ENCODE peak calls at places on chromosomes 12 and 14, in seven cellular contexts. P, D, N, Y, A, H and U are unnamed samples.

GRCh38 chr12:16112151-16112550 is 165.3 kb downstream of the SLC15A5 start:
- DNase-seq in P (no peak), Y (no peak), N (no peak), A (no peak), H (no peak), D (no peak), U (no peak)

GRCh38 chr14:23430733-23431105 is 4.7 kb downstream of the MYH7 start:
- DNase-seq in A (peak), Y (no peak), P (peak), H (no peak), D (no peak), N (peak), U (peak)

GRCh38 chr12:96487214-96487613 is 2.2 kb upstream of the CFAP54 start:
- DNase-seq in H (peak), D (no peak), Y (no peak), A (peak), N (peak), P (no peak), U (no peak)

GRCh38 chr12:126042286-126042685 is 977.1 kb downstream of the AACS start:
- DNase-seq in H (no peak), P (no peak), Y (no peak), D (no peak), N (no peak), A (no peak), U (no peak)

GRCh38 chr12:24039113-24039525 is 89.6 kb upstream of the SOX5 start:
- DNase-seq in P (no peak), N (peak), D (no peak), Y (no peak), H (peak), A (no peak), U (no peak)

GRCh38 chr12:107635139-107635538 is 50.5 kb upstream of the PWP1 start:
- DNase-seq in A (no peak), H (no peak), Y (no peak), N (no peak), D (no peak), P (no peak), U (no peak)

GRCh38 chr14:100914597-100915021 is 11.1 kb upstream of the RTL1 start:
- DNase-seq in Y (no peak), A (no peak), H (no peak), N (peak), D (no peak), P (no peak), U (no peak)

GRCh38 chr12:67410246-67410645 is 141.1 kb downstream of the CAND1 start:
- DNase-seq in H (no peak), P (no peak), A (no peak), Y (no peak), N (peak), D (no peak), U (no peak)

GRCh38 chr14:21095430-21096205 is 2.8 kb downstream of the ZNF219 start:
- DNase-seq in H (no peak), A (peak), D (no peak), N (peak), P (no peak), Y (no peak), U (no peak)

GRCh38 chr12:9098115-9098452 is 17.6 kb downstream of the A2M start:
- DNase-seq in H (no peak), P (no peak), Y (no peak), D (no peak), N (no peak), A (no peak), U (no peak)

GRCh38 chr14:64705406-64706118 is 1.3 kb downstream of the PLEKHG3 start:
- DNase-seq in N (no peak), P (no peak), Y (peak), D (no peak), A (peak), H (no peak), U (peak)

GRCh38 chr12:19044877-19045276 is 84.7 kb upstream of the PLEKHA5 start:
- DNase-seq in P (no peak), A (no peak), D (no peak), N (no peak), H (no peak), Y (no peak), U (no peak)

GRCh38 chr14:75259510-75259855 is 19.1 kb upstream of the FOS start:
- DNase-seq in Y (no peak), H (no peak), D (no peak), A (peak), N (peak), P (no peak), U (no peak)

GRCh38 chr12:4271433-4272013 is 2.0 kb upstream of the CCND2 start:
- DNase-seq in N (no peak), P (no peak), A (no peak), D (peak), H (no peak), Y (no peak), U (peak)

GRCh38 chr12:47124451-47124850 is 44.7 kb upstream of the AMIGO2 start:
- DNase-seq in H (peak), D (no peak), A (no peak), P (no peak), Y (no peak), N (peak), U (no peak)

GRCh38 chr12:5407457-5407856 is 24.5 kb upstream of the NTF3 start:
- DNase-seq in N (peak), H (no peak), A (no peak), P (no peak), Y (no peak), D (no peak), U (no peak)

GRCh38 chr14:32637582-32637981 is 301.1 kb upstream of the NPAS3 start:
- DNase-seq in P (no peak), N (no peak), Y (no peak), A (no peak), D (no peak), H (no peak), U (no peak)

GRCh38 chr14:75979071-75979571 is 2.7 kb downstream of the TGFB3 start:
- DNase-seq in N (peak), D (peak), H (peak), A (peak), Y (no peak), P (no peak), U (no peak)

GRCh38 chr14:83842536-83842935 is 1687.4 kb upstream of the FLRT2 start:
- DNase-seq in N (no peak), D (no peak), A (no peak), H (no peak), P (no peak), Y (no peak), U (no peak)

GRCh38 chr12:84789184-84789583 is 123.4 kb downstream of the SLC6A15 start:
- DNase-seq in H (no peak), N (peak), Y (no peak), A (no peak), D (no peak), P (no peak), U (no peak)

GRCh38 chr14:92531151-92531873 is 17.7 kb downstream of the RIN3 start:
- DNase-seq in D (peak), H (no peak), Y (no peak), N (no peak), A (no peak), P (no peak), U (no peak)

GRCh38 chr12:119627019-119627643 is 33.6 kb downstream of the TMEM233 start:
- DNase-seq in N (no peak), H (no peak), A (no peak), P (no peak), Y (no peak), D (no peak), U (no peak)

GRCh38 chr12:68767191-68767590 is 21.2 kb downstream of the SLC35E3 start:
- DNase-seq in H (no peak), N (no peak), A (no peak), Y (no peak), D (no peak), P (no peak), U (no peak)